ENCODE peak calls at places on chromosome 6, in eight cellular contexts. P is transverse colon, W is NCI-H524, L is HEK293T, O is nucleus accumbens, R is anterior cingulate cortex, K is cardiac muscle cell, Q is HFFc6. D is an unnamed sample.

GRCh38 chr6:40349092-40349491 is 238.1 kb downstream of the LRFN2 start:
- DNase-seq in P (no peak), W (peak), L (peak), O (no peak), R (no peak), K (no peak), Q (no peak), D (no peak)

GRCh38 chr6:2478200-2478599 is 232.8 kb upstream of the GMDS start:
- DNase-seq in P (no peak), W (peak), L (no peak), O (no peak), R (no peak), K (peak), Q (no peak), D (no peak)

GRCh38 chr6:80223743-80224212 is 117.3 kb downstream of the BCKDHB start:
- DNase-seq in P (no peak), W (no peak), L (no peak), O (no peak), R (no peak), K (no peak), Q (peak), D (no peak)

GRCh38 chr6:123808556-123808955 is 4.9 kb downstream of the NKAIN2 start:
- DNase-seq in P (no peak), W (no peak), L (no peak), O (peak), R (peak), K (no peak), Q (no peak), D (no peak)

GRCh38 chr6:34074064-34074739 is 71.7 kb downstream of the GRM4 start:
- DNase-seq in P (no peak), W (no peak), L (no peak), O (no peak), R (no peak), K (no peak), Q (no peak), D (no peak)

GRCh38 chr6:133184798-133185380 is 56.3 kb upstream of the EYA4 start:
- DNase-seq in P (no peak), W (no peak), L (no peak), O (no peak), R (no peak), K (peak), Q (no peak), D (peak)

GRCh38 chr6:111707773-111708172 is 102.1 kb upstream of the TRAF3IP2 start:
- DNase-seq in P (no peak), W (no peak), L (no peak), O (no peak), R (no peak), K (no peak), Q (no peak), D (no peak)

GRCh38 chr6:87115402-87116135 is 20.7 kb upstream of the CGA start:
- DNase-seq in P (no peak), W (no peak), L (no peak), O (no peak), R (no peak), K (no peak), Q (no peak), D (no peak)

GRCh38 chr6:130406935-130407532 is 41.2 kb downstream of the TMEM200A start:
- DNase-seq in P (no peak), W (no peak), L (no peak), O (no peak), R (no peak), K (no peak), Q (no peak), D (no peak)